ENCODE peak calls at places on chromosomes 4 and X, in nine cellular contexts. C is pancreas; I is PC-3; A is effector memory CD4-positive, alpha-beta T cell; P is kidney epithelial cell; Q is fibroblast of villous mesenchyme; O is CD8-positive, alpha-beta memory T cell; E is AG09309; V is naive thymus-derived CD4-positive, alpha-beta T cell. K is an unnamed sample.
A peak's percentile ranks its signal among the peaks of the same experiment; 100 is the strongest.

GRCh38 chr4:145531193-145531592 is 49.5 kb downstream of the SMAD1 start:
- DNase-seq in C (peak; percentile 26), I (no peak), A (no peak), P (no peak), Q (no peak), O (no peak), E (no peak), V (no peak), K (no peak)

GRCh38 chr4:189974056-189974455 is 33.4 kb downstream of the FRG1 start:
- DNase-seq in C (no peak), I (peak; percentile 31), A (no peak), P (no peak), Q (peak; percentile 9), O (no peak), E (no peak), V (no peak), K (peak; percentile 28)

GRCh38 chr4:71473541-71474240 is 134.9 kb downstream of the SLC4A4 start:
- DNase-seq in C (no peak), I (no peak), A (no peak), P (no peak), Q (no peak), O (no peak), E (no peak), V (no peak), K (no peak)

GRCh38 chrX:74291964-74292891 is 11.8 kb upstream of the ZCCHC13 start:
- DNase-seq in C (peak; percentile 90), I (peak; percentile 85), A (peak; percentile 62), P (peak; percentile 58), Q (peak; percentile 91), O (peak; percentile 74), E (peak; percentile 58), V (peak; percentile 84), K (peak; percentile 87)

GRCh38 chrX:622104-622503 is 8.5 kb upstream of the SHOX start:
- DNase-seq in C (no peak), I (no peak), A (no peak), P (no peak), Q (no peak), O (no peak), E (no peak), V (no peak), K (no peak)

GRCh38 chr4:185534850-185535761 is at the start of gene PDLIM3:
- DNase-seq in C (peak; percentile 72), I (no peak), A (no peak), P (no peak), Q (peak; percentile 58), O (no peak), E (no peak), V (no peak), K (no peak)

GRCh38 chr4:2378408-2378807 is 40.0 kb downstream of the ZFYVE28 start:
- DNase-seq in C (no peak), I (no peak), A (no peak), P (no peak), Q (no peak), O (no peak), E (no peak), V (no peak), K (no peak)

GRCh38 chrX:70422886-70423336 is at the start of gene GDPD2:
- DNase-seq in C (peak; percentile 58), I (peak; percentile 54), A (no peak), P (no peak), Q (no peak), O (no peak), E (no peak), V (no peak), K (no peak)

GRCh38 chrX:34918091-34918736 is 24.4 kb upstream of the FAM47B start:
- DNase-seq in C (no peak), I (peak; percentile 51), A (no peak), P (peak; percentile 14), Q (peak; percentile 26), O (no peak), E (no peak), V (no peak), K (no peak)

GRCh38 chrX:115940348-115940747 is 230.2 kb upstream of the AGTR2 start:
- DNase-seq in C (no peak), I (no peak), A (no peak), P (no peak), Q (no peak), O (no peak), E (no peak), V (no peak), K (no peak)

GRCh38 chr4:128528793-128529553 is 241.4 kb upstream of the PGRMC2 start:
- DNase-seq in C (no peak), I (peak; percentile 88), A (no peak), P (peak; percentile 99), Q (peak; percentile 96), O (no peak), E (peak; percentile 97), V (no peak), K (no peak)

GRCh38 chrX:24260827-24261550 is 52.9 kb downstream of the SUPT20HL2 start:
- DNase-seq in C (no peak), I (no peak), A (no peak), P (no peak), Q (peak; percentile 73), O (no peak), E (no peak), V (peak; percentile 18), K (peak; percentile 79)

GRCh38 chrX:111483140-111483539 is 28.3 kb upstream of the SERTM2 start:
- DNase-seq in C (no peak), I (no peak), A (no peak), P (peak; percentile 48), Q (no peak), O (no peak), E (no peak), V (no peak), K (no peak)

GRCh38 chrX:150581093-150581775 is 12.8 kb downstream of the MTM1 start:
- DNase-seq in C (no peak), I (peak; percentile 85), A (no peak), P (peak; percentile 21), Q (peak; percentile 54), O (no peak), E (no peak), V (no peak), K (no peak)

GRCh38 chrX:112147206-112147605 is 64.6 kb upstream of the TRPC5 start:
- DNase-seq in C (no peak), I (peak; percentile 3), A (no peak), P (no peak), Q (peak; percentile 0), O (no peak), E (no peak), V (no peak), K (no peak)

DNA sequence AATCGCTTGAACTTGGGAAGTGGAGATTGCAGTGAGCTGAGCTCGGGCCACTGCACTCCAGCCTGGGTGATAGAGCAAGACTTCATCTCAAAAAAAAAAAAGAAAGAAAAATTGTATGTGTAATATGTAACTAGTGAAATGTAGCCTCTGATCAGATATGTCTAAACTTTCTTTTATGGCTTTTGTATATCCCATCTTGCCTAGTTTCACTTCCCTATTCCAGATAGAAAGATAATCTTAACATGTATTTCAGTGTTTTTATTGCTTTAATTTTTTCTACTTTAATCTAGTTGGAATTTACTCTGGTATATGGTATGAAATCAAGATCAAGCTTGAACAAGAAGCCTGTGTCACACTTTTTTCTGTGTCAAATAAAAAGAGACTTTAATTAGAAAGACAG is 1.9 kb upstream of the ZNF41 start:
- DNase-seq in C (no peak), I (no peak), A (no peak), P (no peak), Q (no peak), O (no peak), E (no peak), V (no peak), K (no peak)
- H3K4me3 ChIP-seq in C (no peak overlapping the region), I (peak overlapping the region; percentile 92), A (no peak overlapping the region), P (no peak overlapping the region), Q (peak overlapping the region; percentile 71), O (no peak overlapping the region), E (no peak overlapping the region), V (no peak overlapping the region), K (no peak overlapping the region)

GRCh38 chr4:156788782-156789181 is 182.8 kb downstream of the PDGFC start:
- DNase-seq in C (no peak), I (peak; percentile 65), A (no peak), P (no peak), Q (no peak), O (no peak), E (no peak), V (no peak), K (no peak)
- H3K4me3 ChIP-seq in C (no peak overlapping the region), I (no peak overlapping the region), A (no peak overlapping the region), P (no peak overlapping the region), Q (no peak overlapping the region), O (no peak overlapping the region), E (no peak overlapping the region), V (no peak overlapping the region), K (no peak overlapping the region)

GRCh38 chr4:69830529-69831269 is 29.2 kb downstream of the SULT1E1 start:
- DNase-seq in C (no peak), I (peak; percentile 83), A (no peak), P (peak; percentile 23), Q (no peak), O (no peak), E (no peak), V (no peak), K (no peak)

GRCh38 chr4:69831646-69832325 is 28.2 kb downstream of the SULT1E1 start:
- DNase-seq in C (no peak), I (no peak), A (no peak), P (no peak), Q (no peak), O (no peak), E (no peak), V (peak; percentile 29), K (no peak)

GRCh38 chr4:69832326-69833030 is 27.5 kb downstream of the SULT1E1 start:
- DNase-seq in C (no peak), I (no peak), A (no peak), P (peak; percentile 28), Q (no peak), O (no peak), E (no peak), V (no peak), K (no peak)

GRCh38 chr4:69829678-69830077 is 30.3 kb downstream of the SULT1E1 start:
- DNase-seq in C (no peak), I (no peak), A (no peak), P (no peak), Q (no peak), O (no peak), E (no peak), V (no peak), K (no peak)

DNA sequence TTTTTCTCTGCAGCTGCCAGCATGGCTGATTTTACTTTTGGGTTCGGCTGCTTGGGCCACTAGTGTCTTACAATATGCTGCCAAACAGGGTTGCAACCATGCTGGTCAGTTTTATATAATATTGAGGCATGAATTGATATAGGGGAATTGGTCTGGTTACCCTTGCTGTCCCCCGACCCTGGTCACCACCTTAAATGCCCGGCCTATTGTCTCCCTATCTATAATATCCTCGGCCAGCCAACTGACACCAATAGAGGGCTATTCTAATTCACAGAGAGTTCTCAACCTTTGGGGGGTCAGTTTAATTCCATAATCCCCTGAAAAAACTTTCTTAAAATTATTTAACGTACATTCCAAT is 28.7 kb downstream of the SULT1E1 start:
- DNase-seq in C (no peak), I (no peak), A (no peak), P (no peak), Q (no peak), O (no peak), E (no peak), V (no peak), K (no peak)
- H3K4me3 ChIP-seq in C (no peak overlapping the region), I (peak overlapping the region; percentile 3), A (no peak overlapping the region), P (no peak overlapping the region), Q (no peak overlapping the region), O (peak overlapping the region; percentile 47), E (no peak overlapping the region), V (peak overlapping the region; percentile 29), K (no peak overlapping the region)

GRCh38 chr4:148349153-148349552 is 93.1 kb downstream of the NR3C2 start:
- DNase-seq in C (no peak), I (no peak), A (no peak), P (no peak), Q (no peak), O (no peak), E (no peak), V (no peak), K (no peak)
- H3K4me3 ChIP-seq in C (no peak overlapping the region), I (no peak overlapping the region), A (no peak overlapping the region), P (no peak overlapping the region), Q (no peak overlapping the region), O (no peak overlapping the region), E (no peak overlapping the region), V (no peak overlapping the region), K (no peak overlapping the region)